ENCODE peak calls at places on chromosome 16, in four cellular contexts. One of them, this sample, is unnamed.
A peak's percentile ranks its signal among the peaks of the same experiment; 100 is the strongest.

GRCh38 chr16:58421029-58421428 is 28.8 kb downstream of the GINS3 start:
- DNase-seq in K562: no peak
- DNase-seq in HepG2: no peak
- DNase-seq in GM12878: no peak
- DNase-seq in this sample: no peak

GRCh38 chr16:2785101-2785991 is 2.0 kb downstream of the PRSS33 start:
- DNase-seq in K562: peak; percentile 47
- DNase-seq in HepG2: no peak
- DNase-seq in GM12878: no peak
- DNase-seq in this sample: no peak

GRCh38 chr16:56749806-56750491 is 20.0 kb downstream of the NUP93 start:
- DNase-seq in K562: no peak
- DNase-seq in HepG2: no peak
- DNase-seq in GM12878: no peak
- DNase-seq in this sample: no peak

GRCh38 chr16:78871241-78871640 is 729.3 kb downstream of the MAF start:
- DNase-seq in K562: no peak
- DNase-seq in HepG2: no peak
- DNase-seq in GM12878: no peak
- DNase-seq in this sample: no peak

GRCh38 chr16:57626420-57627170 is 1.8 kb upstream of the ADGRG1 start:
- DNase-seq in K562: no peak
- DNase-seq in HepG2: no peak
- DNase-seq in GM12878: no peak
- DNase-seq in this sample: no peak

GRCh38 chr16:11072420-11073153 is 128.2 kb downstream of the CLEC16A start:
- DNase-seq in K562: peak; percentile 69
- DNase-seq in HepG2: no peak
- DNase-seq in GM12878: no peak
- DNase-seq in this sample: no peak

GRCh38 chr16:28181557-28181914 is 30.2 kb downstream of the XPO6 start:
- DNase-seq in K562: no peak
- DNase-seq in HepG2: peak; percentile 88
- DNase-seq in GM12878: no peak
- DNase-seq in this sample: no peak

GRCh38 chr16:22694887-22695382 is 119.0 kb upstream of the HS3ST2 start:
- DNase-seq in K562: no peak
- DNase-seq in HepG2: no peak
- DNase-seq in GM12878: no peak
- DNase-seq in this sample: no peak

DNA sequence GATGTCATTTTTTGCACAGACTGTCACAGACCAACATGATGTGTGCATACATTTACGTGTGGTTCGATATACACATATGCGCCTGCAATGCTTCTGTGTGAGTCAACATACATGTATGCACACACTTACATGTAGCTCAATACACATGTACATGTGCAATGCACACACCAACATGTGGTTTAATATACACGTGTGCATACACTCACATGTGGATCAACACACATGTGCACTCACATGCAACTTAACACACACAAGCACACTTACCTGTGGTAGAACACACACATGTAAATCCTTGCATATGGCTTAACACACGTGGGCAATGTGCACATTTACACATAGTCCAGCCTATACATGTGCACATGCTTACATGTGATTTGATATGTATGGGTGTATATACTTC is 97.5 kb downstream of the CYLD start:
- DNase-seq in K562: no peak
- DNase-seq in HepG2: no peak
- DNase-seq in GM12878: no peak
- DNase-seq in this sample: no peak
- TF ChIP-seq FOXM1 in K562: no peak
- TF ChIP-seq FOXM1 in HepG2: no peak
- TF ChIP-seq FOXM1 in GM12878: no peak
- TF ChIP-seq FOXM1 in this sample: no peak

DNA sequence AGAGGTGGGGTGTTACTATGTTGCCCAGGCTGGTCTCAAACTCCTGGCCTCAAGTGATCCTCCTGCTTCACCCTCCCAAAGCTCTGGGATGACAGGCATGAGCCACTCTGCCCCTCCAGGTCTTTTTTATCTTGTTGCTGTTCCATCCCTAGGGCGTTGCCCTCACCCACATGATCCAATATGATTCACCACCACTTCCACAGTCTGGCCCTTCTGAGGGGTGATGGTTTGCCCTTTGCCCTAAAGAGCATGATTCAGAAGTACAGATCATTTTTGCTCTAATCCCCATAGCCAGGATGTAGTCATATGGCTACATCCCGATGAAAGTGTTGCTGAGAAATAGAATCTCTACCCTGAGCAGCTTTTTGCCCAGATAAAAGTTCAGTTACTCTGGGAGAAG is 18.8 kb downstream of the STX4 start:
- DNase-seq in K562: peak; percentile 28
- DNase-seq in HepG2: peak; percentile 45
- DNase-seq in GM12878: no peak
- DNase-seq in this sample: no peak
- TF ChIP-seq SP1 in K562: no peak
- TF ChIP-seq SP1 in HepG2: no peak
- TF ChIP-seq SP1 in GM12878: no peak
- TF ChIP-seq SP1 in this sample: no peak

GRCh38 chr16:48602357-48603014 is 7.5 kb downstream of the N4BP1 start:
- DNase-seq in K562: no peak
- DNase-seq in HepG2: no peak
- DNase-seq in GM12878: no peak
- DNase-seq in this sample: no peak
- TF ChIP-seq BHLHE40 in K562: no peak
- TF ChIP-seq BHLHE40 in HepG2: no peak
- TF ChIP-seq BHLHE40 in GM12878: no peak
- TF ChIP-seq BHLHE40 in this sample: no peak

GRCh38 chr16:13945734-13946490 is 26.0 kb downstream of the ERCC4 start:
- DNase-seq in K562: no peak
- DNase-seq in HepG2: peak; percentile 46
- DNase-seq in GM12878: no peak
- DNase-seq in this sample: no peak
- TF ChIP-seq FOXM1 in K562: no peak
- TF ChIP-seq FOXM1 in HepG2: no peak
- TF ChIP-seq FOXM1 in GM12878: no peak
- TF ChIP-seq FOXM1 in this sample: no peak

DNA sequence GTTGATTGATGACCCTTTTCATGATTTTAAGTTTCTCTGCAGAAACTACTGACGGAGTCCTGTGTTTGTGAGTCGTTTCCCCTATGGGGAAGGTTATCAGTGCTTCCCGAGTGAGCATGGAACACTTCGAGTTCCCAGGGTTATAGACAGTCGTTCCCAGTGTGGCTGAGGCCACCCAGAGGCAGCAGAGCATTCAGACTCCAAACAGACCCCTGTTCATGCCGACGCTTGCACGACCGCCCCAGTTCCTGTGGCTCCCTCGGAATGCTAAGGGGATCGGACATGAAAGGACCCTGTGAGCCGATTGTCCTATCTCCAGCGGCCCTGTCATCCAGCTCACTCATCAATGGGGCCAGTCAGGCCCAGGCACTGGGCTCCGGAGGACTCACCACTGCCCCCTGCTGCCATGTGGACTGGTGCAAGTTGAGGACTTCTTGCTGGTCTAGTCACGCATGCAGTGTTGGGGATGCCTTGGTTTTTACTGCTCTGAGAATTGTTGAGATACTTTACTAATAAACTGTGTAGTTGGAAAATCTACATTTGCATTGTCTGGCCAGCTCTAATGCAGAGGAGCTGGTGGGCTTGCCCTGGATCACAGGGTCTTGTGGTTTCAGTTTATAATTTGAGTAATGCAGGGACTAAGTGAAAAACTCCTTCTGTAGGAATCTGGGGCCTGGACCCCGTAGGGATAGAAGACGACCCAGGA is 3.1 kb upstream of the RPL13 start:
- DNase-seq in K562: peak; percentile 82
- DNase-seq in HepG2: peak; percentile 90
- DNase-seq in GM12878: no peak
- DNase-seq in this sample: peak; percentile 78
- TF ChIP-seq SP1 in K562: no peak
- TF ChIP-seq SP1 in HepG2: no peak
- TF ChIP-seq SP1 in GM12878: no peak
- TF ChIP-seq SP1 in this sample: no peak

GRCh38 chr16:85086347-85087291 is 25.7 kb downstream of the CIBAR2 start:
- DNase-seq in K562: peak; percentile 83
- DNase-seq in HepG2: peak; percentile 56
- DNase-seq in GM12878: no peak
- DNase-seq in this sample: peak; percentile 69
- TF ChIP-seq BHLHE40 in K562: no peak
- TF ChIP-seq BHLHE40 in HepG2: no peak
- TF ChIP-seq BHLHE40 in GM12878: no peak
- TF ChIP-seq BHLHE40 in this sample: no peak

DNA sequence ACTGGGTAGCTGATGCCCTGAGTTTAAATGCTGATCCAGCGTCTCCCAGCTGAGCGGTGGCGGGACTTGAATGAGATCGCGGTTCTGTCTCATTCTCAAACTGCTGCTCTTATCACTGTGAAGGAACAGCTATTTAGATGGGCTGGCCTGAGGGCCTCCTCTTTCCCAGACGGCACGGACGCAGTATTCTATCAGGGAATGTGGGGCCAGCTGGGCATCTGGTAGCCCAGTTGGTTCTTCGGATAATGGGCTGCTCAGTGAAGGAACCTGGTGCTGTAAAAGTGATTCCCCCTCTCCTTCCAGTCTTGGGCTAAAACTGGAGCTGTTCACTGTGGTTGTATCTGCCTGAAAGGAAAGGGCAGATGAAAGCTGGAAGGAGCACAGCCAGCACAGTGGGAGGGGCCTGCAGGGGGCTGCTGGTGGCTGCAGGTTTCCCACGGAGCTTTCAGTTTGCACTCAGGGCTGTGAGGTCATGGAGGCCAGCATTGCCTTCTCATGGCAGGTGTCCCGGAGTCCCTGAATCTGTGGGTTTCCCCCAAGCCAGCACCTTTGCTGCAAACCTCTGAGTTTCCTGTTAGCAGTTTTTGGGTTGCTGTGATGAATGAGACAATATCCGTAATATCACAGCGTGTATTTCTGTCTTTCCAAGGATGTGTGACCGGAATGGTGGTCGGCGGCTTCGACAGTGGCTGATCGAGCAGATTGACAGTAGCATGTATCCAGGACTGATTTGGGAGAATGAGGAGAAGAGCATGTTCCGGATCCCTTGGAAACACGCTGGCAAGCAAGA is 3.6 kb downstream of the IRF8 start:
- DNase-seq in K562: no peak
- DNase-seq in HepG2: no peak
- DNase-seq in GM12878: peak; percentile 92
- DNase-seq in this sample: no peak
- TF ChIP-seq FOXM1 in K562: no peak
- TF ChIP-seq FOXM1 in HepG2: no peak
- TF ChIP-seq FOXM1 in GM12878: peak; percentile 69
- TF ChIP-seq FOXM1 in this sample: no peak

GRCh38 chr16:67149276-67150057 is 1.3 kb downstream of the B3GNT9 start:
- DNase-seq in K562: no peak
- DNase-seq in HepG2: no peak
- DNase-seq in GM12878: no peak
- DNase-seq in this sample: no peak

GRCh38 chr16:67150058-67150832 is 553 bp downstream of the B3GNT9 start:
- DNase-seq in K562: peak; percentile 53
- DNase-seq in HepG2: no peak
- DNase-seq in GM12878: no peak
- DNase-seq in this sample: no peak

GRCh38 chr16:67148656-67149275 is 2.0 kb downstream of the B3GNT9 start:
- DNase-seq in K562: no peak
- DNase-seq in HepG2: no peak
- DNase-seq in GM12878: no peak
- DNase-seq in this sample: no peak

GRCh38 chr16:67150833-67151396 is at the start of gene B3GNT9:
- DNase-seq in K562: peak; percentile 51
- DNase-seq in HepG2: peak; percentile 56
- DNase-seq in GM12878: no peak
- DNase-seq in this sample: no peak

DNA sequence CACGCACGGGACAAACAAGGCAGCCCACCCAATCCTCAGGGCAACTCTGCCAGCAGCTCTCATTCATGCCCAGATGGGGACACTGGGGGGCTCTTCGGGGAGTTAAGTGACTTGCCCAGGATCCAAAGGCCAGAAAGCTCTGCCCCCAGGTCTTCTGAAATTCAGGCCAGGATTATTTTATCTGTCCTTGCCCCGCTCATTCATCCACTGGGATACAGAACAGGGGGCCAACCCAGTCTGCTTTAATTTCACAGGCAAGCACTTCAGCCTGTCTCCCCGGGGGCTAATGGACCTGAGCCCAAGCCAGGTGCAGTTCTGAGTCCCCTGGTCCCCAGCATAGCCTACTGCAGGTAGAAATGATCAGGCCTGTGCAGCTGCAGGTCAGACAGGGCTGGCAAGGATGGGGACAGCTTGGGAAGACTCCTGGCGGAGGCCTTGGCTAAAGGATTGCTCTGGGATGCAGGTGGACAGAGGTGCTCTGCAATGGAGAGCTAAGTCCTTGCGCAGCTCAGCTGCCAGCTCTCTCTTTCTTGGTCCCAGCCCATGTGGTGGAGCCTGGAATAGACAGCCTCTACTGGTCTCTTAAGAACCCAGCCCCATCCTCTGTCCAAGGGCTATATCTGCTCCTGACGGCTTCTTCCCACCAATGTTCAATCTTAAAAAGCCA is 766 bp upstream of the B3GNT9 start:
- DNase-seq in K562: peak; percentile 38
- DNase-seq in HepG2: no peak
- DNase-seq in GM12878: no peak
- DNase-seq in this sample: no peak
- TF ChIP-seq SP1 in K562: no peak
- TF ChIP-seq SP1 in HepG2: no peak
- TF ChIP-seq SP1 in GM12878: no peak
- TF ChIP-seq SP1 in this sample: no peak

GRCh38 chr16:50756466-50756865 is 14.6 kb downstream of the CYLD start:
- DNase-seq in K562: no peak
- DNase-seq in HepG2: no peak
- DNase-seq in GM12878: no peak
- DNase-seq in this sample: no peak
- TF ChIP-seq BHLHE40 in K562: no peak
- TF ChIP-seq BHLHE40 in HepG2: no peak
- TF ChIP-seq BHLHE40 in GM12878: no peak
- TF ChIP-seq BHLHE40 in this sample: no peak

GRCh38 chr16:17836868-17837602 is 366.3 kb upstream of the XYLT1 start:
- DNase-seq in K562: no peak
- DNase-seq in HepG2: peak; percentile 18
- DNase-seq in GM12878: no peak
- DNase-seq in this sample: no peak
- TF ChIP-seq FOXM1 in K562: no peak
- TF ChIP-seq FOXM1 in HepG2: no peak
- TF ChIP-seq FOXM1 in GM12878: no peak
- TF ChIP-seq FOXM1 in this sample: no peak

This sample was measured in HEK293T.